ENCODE peak calls at places on chromosomes 1 and 21, in ten cellular contexts. N is cardiac muscle cell; O is sigmoid colon; U is Panc1; B is CD4-positive, CD25-positive, alpha-beta regulatory T cell; E is fibroblast of lung; H is SJSA1; A is heart right ventricle; V is upper lobe of right lung; Q is CD8-positive, alpha-beta memory T cell. P is an unnamed sample.
A peak's percentile ranks its signal among the peaks of the same experiment; 100 is the strongest.

GRCh38 chr1:59771361-59771760 is 43.4 kb upstream of the HOOK1 start:
- DNase-seq in N (no peak), O (no peak), U (no peak), B (no peak), E (no peak), H (no peak), A (no peak), V (no peak), Q (no peak), P (no peak)

GRCh38 chr1:107820797-107821196 is 144.2 kb downstream of the VAV3 start:
- DNase-seq in N (no peak), O (no peak), U (no peak), B (no peak), E (peak; percentile 13), H (no peak), A (no peak), V (no peak), Q (no peak), P (no peak)

GRCh38 chr1:116737020-116737854 is 17.0 kb upstream of the CD2 start:
- DNase-seq in N (peak; percentile 67), O (no peak), U (peak; percentile 18), B (peak; percentile 83), E (peak; percentile 45), H (no peak), A (peak; percentile 36), V (no peak), Q (peak; percentile 53), P (peak; percentile 80)

GRCh38 chr21:41678944-41679343 is 87.9 kb downstream of the RIPK4 start:
- DNase-seq in N (peak; percentile 92), O (peak; percentile 92), U (peak; percentile 94), B (no peak), E (peak; percentile 99), H (peak; percentile 99), A (peak; percentile 89), V (peak; percentile 95), Q (no peak), P (peak; percentile 68)

GRCh38 chr21:35026617-35027557 is 22.2 kb downstream of the RUNX1 start:
- DNase-seq in N (peak; percentile 34), O (peak; percentile 71), U (no peak), B (peak; percentile 90), E (peak; percentile 74), H (no peak), A (peak; percentile 42), V (peak; percentile 86), Q (peak; percentile 75), P (peak; percentile 90)

GRCh38 chr1:21082078-21082477 is 94.6 kb downstream of the EIF4G3 start:
- DNase-seq in N (no peak), O (no peak), U (no peak), B (no peak), E (no peak), H (no peak), A (no peak), V (no peak), Q (no peak), P (no peak)

GRCh38 chr1:39110325-39110851 is 84.2 kb downstream of the NDUFS5 start:
- DNase-seq in N (no peak), O (no peak), U (no peak), B (no peak), E (peak; percentile 93), H (no peak), A (no peak), V (no peak), Q (no peak), P (peak; percentile 21)

GRCh38 chr1:104592926-104593325 is 843.2 kb downstream of the AMY1C start:
- DNase-seq in N (no peak), O (no peak), U (no peak), B (no peak), E (no peak), H (no peak), A (no peak), V (no peak), Q (no peak), P (peak; percentile 40)

GRCh38 chr1:32180186-32181060 is 948 bp downstream of the TXLNA start:
- DNase-seq in N (peak; percentile 50), O (peak; percentile 84), U (no peak), B (peak; percentile 20), E (peak; percentile 50), H (peak; percentile 64), A (peak; percentile 44), V (peak; percentile 84), Q (peak; percentile 13), P (peak; percentile 68)

GRCh38 chr1:166089804-166090203 is 77.0 kb downstream of the FAM78B start:
- DNase-seq in N (no peak), O (no peak), U (no peak), B (peak; percentile 2), E (no peak), H (no peak), A (no peak), V (no peak), Q (no peak), P (no peak)
- H3K27ac ChIP-seq in N (no peak overlapping the region), O (no peak overlapping the region), U (no peak overlapping the region), B (no peak overlapping the region), E (no peak overlapping the region), H (no peak overlapping the region), A (no peak overlapping the region), V (no peak overlapping the region), Q (no peak overlapping the region), P (no peak overlapping the region)

GRCh38 chr1:49036700-49037099 is 260.0 kb upstream of the BEND5 start:
- DNase-seq in N (no peak), O (no peak), U (no peak), B (no peak), E (no peak), H (no peak), A (no peak), V (no peak), Q (no peak), P (peak; percentile 49)
- H3K9me3 ChIP-seq in N (peaks cover 4% of the 10 kb centered on the region), O (no peaks in the 10 kb centered on the region), U (no peaks in the 10 kb centered on the region), B (no peaks in the 10 kb centered on the region), E (no peaks in the 10 kb centered on the region), H (no peaks in the 10 kb centered on the region), A (no peaks in the 10 kb centered on the region), V (no peaks in the 10 kb centered on the region), Q (no peaks in the 10 kb centered on the region), P (no peaks in the 10 kb centered on the region)

GRCh38 chr1:12380316-12381249 is 150.8 kb downstream of the VPS13D start:
- DNase-seq in N (peak; percentile 4), O (no peak), U (no peak), B (no peak), E (no peak), H (no peak), A (no peak), V (no peak), Q (no peak), P (no peak)
- H3K36me3 ChIP-seq in N (peaks cover 26% of the 10 kb centered on the region), O (peaks cover 33% of the 10 kb centered on the region), U (peaks cover 13% of the 10 kb centered on the region), B (peaks cover 46% of the 10 kb centered on the region), E (peaks cover 2% of the 10 kb centered on the region), H (peaks cover 48% of the 10 kb centered on the region), A (peaks cover 96% of the 10 kb centered on the region), V (peaks cover 60% of the 10 kb centered on the region), Q (peaks cover 17% of the 10 kb centered on the region), P (peaks cover 19% of the 10 kb centered on the region)

DNA sequence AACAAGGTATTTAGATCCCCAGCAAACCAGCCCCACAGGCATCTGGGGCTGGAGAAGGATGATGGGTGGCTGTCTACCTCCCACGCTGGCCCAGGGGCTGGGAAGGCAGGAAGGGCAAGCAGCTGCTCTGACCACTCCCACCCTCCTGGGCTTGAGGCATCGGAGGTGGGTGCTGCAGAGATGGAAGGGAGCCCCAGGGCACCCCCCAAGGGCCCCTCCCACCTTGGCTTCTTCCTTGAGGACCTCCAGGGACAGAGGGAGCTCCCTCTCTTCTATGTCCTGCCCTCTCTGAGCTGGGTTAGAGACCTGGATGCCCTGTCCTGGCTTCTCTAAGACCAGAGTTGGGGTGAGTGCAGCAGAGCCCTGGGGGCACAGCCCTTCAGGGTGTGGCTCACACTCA is 3.1 kb downstream of the CD52 start:
- DNase-seq in N (no peak), O (no peak), U (no peak), B (no peak), E (no peak), H (no peak), A (no peak), V (no peak), Q (no peak), P (no peak)
- H3K27ac ChIP-seq in N (no peak overlapping the region), O (no peak overlapping the region), U (no peak overlapping the region), B (peak overlapping the region; percentile 70), E (no peak overlapping the region), H (no peak overlapping the region), A (no peak overlapping the region), V (no peak overlapping the region), Q (no peak overlapping the region), P (peak overlapping the region; percentile 87)

GRCh38 chr21:46248827-46249226 is 20.3 kb upstream of the LSS start:
- DNase-seq in N (no peak), O (no peak), U (no peak), B (no peak), E (no peak), H (no peak), A (no peak), V (no peak), Q (no peak), P (no peak)
- H3K9me3 ChIP-seq in N (no peaks in the 10 kb centered on the region), O (no peaks in the 10 kb centered on the region), U (no peaks in the 10 kb centered on the region), B (no peaks in the 10 kb centered on the region), E (no peaks in the 10 kb centered on the region), H (no peaks in the 10 kb centered on the region), A (no peaks in the 10 kb centered on the region), V (no peaks in the 10 kb centered on the region), Q (no peaks in the 10 kb centered on the region), P (no peaks in the 10 kb centered on the region)

DNA sequence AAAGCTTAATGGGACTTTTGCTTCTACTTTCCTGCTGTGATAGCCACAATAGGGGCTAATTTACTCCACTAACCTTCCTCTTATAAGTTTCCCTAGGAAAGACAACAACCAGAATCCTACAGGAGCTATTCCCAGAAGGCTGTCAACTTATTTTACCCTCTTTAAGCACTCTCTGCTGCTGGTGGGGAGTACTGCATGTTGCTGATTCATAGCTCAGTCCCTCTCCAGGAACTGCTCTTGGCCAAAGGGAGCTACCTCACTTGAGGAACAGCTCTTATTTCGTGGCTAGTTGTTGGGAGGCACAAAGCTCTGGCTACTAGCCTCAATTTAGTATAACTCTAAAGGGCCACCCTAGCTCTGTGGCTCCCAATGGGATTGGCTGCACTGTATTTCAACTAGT is 37.2 kb downstream of the ADSS2 start:
- DNase-seq in N (no peak), O (no peak), U (no peak), B (no peak), E (peak; percentile 73), H (no peak), A (no peak), V (no peak), Q (no peak), P (no peak)
- H3K36me3 ChIP-seq in N (peaks cover 41% of the 10 kb centered on the region), O (peaks cover 50% of the 10 kb centered on the region), U (peaks cover 35% of the 10 kb centered on the region), B (peaks cover 96% of the 10 kb centered on the region), E (peaks cover 19% of the 10 kb centered on the region), H (peaks cover 96% of the 10 kb centered on the region), A (peaks cover 100% of the 10 kb centered on the region), V (peaks cover 98% of the 10 kb centered on the region), Q (peaks cover 71% of the 10 kb centered on the region), P (peaks cover 95% of the 10 kb centered on the region)

DNA sequence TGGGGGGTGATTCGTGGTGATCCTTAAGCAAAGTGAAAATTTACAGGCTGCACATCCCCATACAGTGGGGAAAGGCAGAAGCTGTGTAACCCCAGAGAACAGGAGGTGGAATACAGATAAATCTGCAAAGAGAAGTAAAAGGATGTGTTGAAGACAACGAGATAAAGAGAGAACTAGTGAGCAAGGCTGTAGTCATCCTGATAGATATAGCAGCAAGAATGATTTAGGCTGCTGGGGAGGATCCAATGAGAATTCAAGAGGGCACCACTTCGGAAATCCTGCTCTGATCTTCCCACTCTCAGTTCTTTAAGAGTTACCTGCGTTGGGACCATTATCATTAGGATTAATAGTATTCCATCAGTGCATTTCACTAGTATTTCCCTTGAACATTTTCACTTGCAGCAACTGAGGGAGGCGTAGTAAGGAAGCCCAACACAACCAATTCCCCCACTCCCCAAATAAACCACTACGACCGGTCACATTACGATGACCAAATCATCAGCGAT is at the start of gene BRINP3:
- DNase-seq in N (no peak), O (no peak), U (no peak), B (no peak), E (peak; percentile 0), H (no peak), A (no peak), V (no peak), Q (no peak), P (no peak)
- H3K27ac ChIP-seq in N (no peak within 1 kb of the TSS), O (peak within 1 kb of the TSS; percentile 69), U (no peak within 1 kb of the TSS), B (no peak within 1 kb of the TSS), E (no peak within 1 kb of the TSS), H (no peak within 1 kb of the TSS), A (no peak within 1 kb of the TSS), V (no peak within 1 kb of the TSS), Q (no peak within 1 kb of the TSS), P (no peak within 1 kb of the TSS)

P was measured in Karpas-422.